ENCODE peak calls at places on chromosomes 4 and X, in seven cellular contexts. J is globus pallidus, P is smooth muscle cell of the brain vasculature, A is activated T-helper 1 cell treated with Interleukin-2 at 50 U/mL for 16 hours, X is HFFc6, C is fibroblast of lung, K is sciatic nerve. S is an unnamed sample.

GRCh38 chrX:95875661-95876060 is 809.0 kb upstream of the DIAPH2 start:
- DNase-seq in P (no peak), X (no peak), A (no peak), K (no peak), C (no peak), J (no peak), S (no peak)

GRCh38 chr4:243407-243806 is 61.9 kb downstream of the ZNF732 start:
- DNase-seq in C (no peak), P (no peak), A (no peak), K (no peak), J (no peak), X (no peak), S (no peak)

GRCh38 chrX:12771445-12772069 is 19.7 kb upstream of the PRPS2 start:
- DNase-seq in A (peak; percentile 49), P (no peak), C (peak; percentile 19), J (no peak), X (peak; percentile 2), K (peak; percentile 59), S (peak; percentile 29)

GRCh38 chrX:7090506-7091095 is 56.9 kb upstream of the STS start:
- DNase-seq in C (no peak), K (no peak), X (no peak), P (no peak), J (no peak), A (no peak), S (no peak)

GRCh38 chr4:108213308-108213707 is 44.6 kb upstream of the LEF1 start:
- DNase-seq in P (no peak), J (no peak), A (no peak), X (no peak), C (no peak), K (no peak), S (no peak)

GRCh38 chrX:100248894-100249493 is 161.1 kb downstream of the PCDH19 start:
- DNase-seq in K (no peak), C (no peak), A (no peak), J (no peak), P (no peak), X (no peak), S (no peak)

GRCh38 chrX:101206471-101206870 is 13.1 kb upstream of the DRP2 start:
- DNase-seq in X (peak; percentile 20), P (no peak), A (no peak), K (no peak), C (peak; percentile 33), J (peak; percentile 0), S (no peak)

GRCh38 chr4:23333556-23333945 is 556.3 kb downstream of the PPARGC1A start:
- DNase-seq in C (peak; percentile 94), P (no peak), K (no peak), X (no peak), A (no peak), J (no peak), S (no peak)

GRCh38 chr4:182758288-182758687 is 158.9 kb downstream of the DCTD start:
- DNase-seq in X (no peak), J (no peak), C (no peak), A (no peak), P (no peak), K (no peak), S (no peak)

GRCh38 chr4:139619644-139620043 is 46.0 kb upstream of the MGST2 start:
- DNase-seq in K (no peak), A (no peak), J (no peak), X (peak; percentile 41), C (peak; percentile 16), P (no peak), S (no peak)

GRCh38 chr4:26325191-26325590 is 4.4 kb downstream of the RBPJ start:
- DNase-seq in A (no peak), P (no peak), J (no peak), X (peak; percentile 50), C (peak; percentile 51), K (no peak), S (no peak)

GRCh38 chrX:23383411-23383810 is 48.8 kb downstream of the PTCHD1 start:
- DNase-seq in C (peak; percentile 81), J (no peak), K (no peak), A (no peak), P (no peak), X (peak; percentile 2), S (no peak)

GRCh38 chr4:40395908-40396806 is 61.0 kb downstream of the CHRNA9 start:
- DNase-seq in P (peak; percentile 13), K (peak; percentile 69), A (no peak), X (no peak), C (peak; percentile 17), J (no peak), S (no peak)

GRCh38 chr4:1583051-1583785 is 100.9 kb downstream of the FAM53A start:
- DNase-seq in A (no peak), P (no peak), J (no peak), C (no peak), X (no peak), K (no peak), S (no peak)

GRCh38 chr4:41212221-41213203 is 1.8 kb downstream of the APBB2 start:
- DNase-seq in P (peak; percentile 32), K (peak; percentile 64), X (peak; percentile 61), J (peak; percentile 80), C (peak; percentile 71), A (no peak), S (no peak)

GRCh38 chr4:83616252-83616651 is 80.3 kb downstream of the GPAT3 start:
- DNase-seq in K (no peak), P (no peak), J (no peak), C (no peak), X (no peak), A (no peak), S (no peak)

GRCh38 chr4:112083587-112084347 is 61.5 kb upstream of the FAM241A start:
- DNase-seq in P (no peak), X (peak; percentile 28), A (no peak), J (no peak), K (no peak), C (peak; percentile 30), S (no peak)

GRCh38 chr4:182513534-182514291 is 270.5 kb downstream of the TENM3 start:
- DNase-seq in A (no peak), C (no peak), X (no peak), P (no peak), K (no peak), J (no peak), S (no peak)

GRCh38 chr4:113788888-113789287 is 27.4 kb upstream of the CAMK2D start:
- DNase-seq in A (no peak), J (no peak), X (no peak), P (no peak), C (no peak), K (no peak), S (no peak)

GRCh38 chrX:43500996-43501694 is 155.0 kb upstream of the MAOA start:
- DNase-seq in P (no peak), J (no peak), A (no peak), C (no peak), K (no peak), X (no peak), S (no peak)

GRCh38 chr4:169225812-169226211 is 44.9 kb downstream of the SH3RF1 start:
- DNase-seq in K (no peak), C (peak; percentile 79), J (no peak), P (no peak), A (no peak), X (peak; percentile 44), S (no peak)

GRCh38 chr4:174686826-174687225 is 142.2 kb downstream of the GLRA3 start:
- DNase-seq in A (no peak), P (peak; percentile 57), X (no peak), K (no peak), C (no peak), J (no peak), S (no peak)

GRCh38 chr4:74426101-74426500 is 18.8 kb upstream of the AREG start:
- DNase-seq in P (peak; percentile 76), J (no peak), X (peak; percentile 87), K (no peak), C (peak; percentile 36), A (no peak), S (no peak)

GRCh38 chrX:17046478-17047097 is 100.1 kb downstream of the REPS2 start:
- DNase-seq in J (peak; percentile 70), X (peak; percentile 44), P (peak; percentile 46), A (no peak), C (peak; percentile 63), K (peak; percentile 68), S (peak; percentile 1)

GRCh38 chr4:84389406-84389805 is 109.7 kb downstream of the NKX6-1 start:
- DNase-seq in A (no peak), X (no peak), K (no peak), C (peak; percentile 40), P (no peak), J (no peak), S (no peak)

GRCh38 chr4:172705565-172705964 is 463.0 kb upstream of the GALNT7 start:
- DNase-seq in P (no peak), J (no peak), A (no peak), C (no peak), K (no peak), X (no peak), S (no peak)

GRCh38 chrX:79408623-79409322 is 41.6 kb upstream of the ITM2A start:
- DNase-seq in X (no peak), C (no peak), K (no peak), A (no peak), P (no peak), J (no peak), S (no peak)

GRCh38 chr4:159451006-159451405 is 348.1 kb downstream of the RAPGEF2 start:
- DNase-seq in K (no peak), A (no peak), J (no peak), X (peak; percentile 8), P (no peak), C (peak; percentile 48), S (no peak)

GRCh38 chr4:186067757-186068385 is 1.1 kb upstream of the TLR3 start:
- DNase-seq in J (peak; percentile 78), C (peak; percentile 28), P (peak; percentile 46), X (peak; percentile 45), K (peak; percentile 73), A (no peak), S (no peak)

GRCh38 chrX:118548831-118549230 is 53.2 kb downstream of the DOCK11 start:
- DNase-seq in K (no peak), C (no peak), J (no peak), X (no peak), A (no peak), P (no peak), S (no peak)

GRCh38 chr4:75985116-75985515 is 5.6 kb downstream of the SDAD1 start:
- DNase-seq in A (no peak), J (no peak), K (no peak), X (peak; percentile 95), C (peak; percentile 91), P (no peak), S (no peak)

GRCh38 chr4:25172964-25173917 is 13.0 kb upstream of the SEPSECS start:
- DNase-seq in K (no peak), X (peak; percentile 100), C (peak; percentile 100), A (no peak), J (no peak), P (peak; percentile 81), S (no peak)

GRCh38 chrX:44310227-44310626 is 33.2 kb downstream of the EFHC2 start:
- DNase-seq in J (no peak), K (no peak), A (no peak), X (no peak), P (no peak), C (no peak), S (no peak)

GRCh38 chr4:31538877-31539276 is 818.7 kb downstream of the PCDH7 start:
- DNase-seq in A (no peak), X (no peak), K (no peak), C (no peak), P (no peak), J (no peak), S (no peak)

GRCh38 chr4:47631161-47631560 is 146.1 kb downstream of the ATP10D start:
- DNase-seq in A (no peak), P (no peak), K (no peak), J (no peak), X (no peak), C (no peak), S (no peak)

GRCh38 chrX:47940448-47940847 is 63.3 kb downstream of the ZNF182 start:
- DNase-seq in P (no peak), K (no peak), J (no peak), C (no peak), A (no peak), X (no peak), S (no peak)